ENCODE peak calls at places on chromosomes 2 and 18, in four cellular contexts. Y is astrocyte, Q is body of pancreas, N is left lung. V is an unnamed sample.
A peak's percentile ranks its signal among the peaks of the same experiment; 100 is the strongest.

GRCh38 chr2:222424729-222425671 is 657 bp downstream of the SGPP2 start:
- DNase-seq in Y (no peak), Q (peak; percentile 20), N (peak; percentile 85), V (no peak)

GRCh38 chr2:37827911-37828411 is 97.1 kb upstream of the RMDN2 start:
- DNase-seq in Y (peak; percentile 87), Q (no peak), N (no peak), V (peak; percentile 66)

GRCh38 chr2:58436842-58437241 is 195.7 kb upstream of the FANCL start:
- DNase-seq in Y (peak; percentile 20), Q (no peak), N (no peak), V (no peak)

GRCh38 chr2:134207589-134208209 is 46.2 kb upstream of the MGAT5 start:
- DNase-seq in Y (no peak), Q (peak; percentile 62), N (peak; percentile 81), V (no peak)

GRCh38 chr2:230582851-230583283 is 129.8 kb upstream of the CAB39 start:
- DNase-seq in Y (peak; percentile 61), Q (no peak), N (no peak), V (no peak)

GRCh38 chr2:80141007-80141726 is 163.4 kb downstream of the LRRTM1 start:
- DNase-seq in Y (no peak), Q (no peak), N (no peak), V (no peak)

GRCh38 chr2:12928706-12929291 is 212.1 kb downstream of the TRIB2 start:
- DNase-seq in Y (peak; percentile 25), Q (no peak), N (no peak), V (no peak)

GRCh38 chr2:192885569-192886160 is 690.9 kb upstream of the TMEFF2 start:
- DNase-seq in Y (no peak), Q (no peak), N (no peak), V (no peak)

GRCh38 chr18:25364732-25365131 is 12.8 kb upstream of the ZNF521 start:
- DNase-seq in Y (no peak), Q (no peak), N (no peak), V (no peak)

GRCh38 chr2:65545818-65546217 is 113.4 kb upstream of the SPRED2 start:
- DNase-seq in Y (peak; percentile 37), Q (no peak), N (no peak), V (no peak)

GRCh38 chr2:189631849-189632248 is 29.4 kb upstream of the ASNSD1 start:
- DNase-seq in Y (no peak), Q (no peak), N (no peak), V (no peak)

GRCh38 chr2:200340527-200341224 is 34.2 kb downstream of the SPATS2L start:
- DNase-seq in Y (peak; percentile 70), Q (no peak), N (no peak), V (no peak)

GRCh38 chr18:10453261-10453884 is 1.1 kb upstream of the APCDD1 start:
- DNase-seq in Y (no peak), Q (no peak), N (no peak), V (no peak)

GRCh38 chr2:101251844-101252407 is 760 bp upstream of the CNOT11 start:
- DNase-seq in Y (no peak), Q (peak; percentile 76), N (no peak), V (no peak)

GRCh38 chr2:10924441-10924840 is 12.7 kb downstream of the KCNF1 start:
- DNase-seq in Y (no peak), Q (no peak), N (no peak), V (no peak)

GRCh38 chr18:3594760-3595241 is 144.8 kb downstream of the TGIF1 start:
- DNase-seq in Y (peak; percentile 65), Q (no peak), N (no peak), V (no peak)

GRCh38 chr2:70647873-70648481 is 94.4 kb upstream of the TGFA start:
- DNase-seq in Y (peak; percentile 12), Q (peak; percentile 67), N (no peak), V (peak; percentile 11)

GRCh38 chr2:215364157-215365155 is 52.6 kb downstream of the ATIC start:
- DNase-seq in Y (no peak), Q (no peak), N (no peak), V (no peak)

GRCh38 chr2:47249427-47249826 is 94.3 kb upstream of the STPG4 start:
- DNase-seq in Y (no peak), Q (no peak), N (no peak), V (no peak)

GRCh38 chr18:58590827-58591226 is 38.1 kb downstream of the ALPK2 start:
- DNase-seq in Y (no peak), Q (no peak), N (no peak), V (no peak)

GRCh38 chr2:222358876-222359275 is 60.1 kb upstream of the PAX3 start:
- DNase-seq in Y (peak; percentile 31), Q (no peak), N (no peak), V (no peak)

GRCh38 chr2:75556679-75557366 is 3.9 kb downstream of the EVA1A start:
- DNase-seq in Y (peak; percentile 35), Q (peak; percentile 41), N (no peak), V (no peak)

GRCh38 chr18:10404148-10404547 is 50.3 kb upstream of the APCDD1 start:
- DNase-seq in Y (no peak), Q (no peak), N (no peak), V (no peak)

GRCh38 chr2:99348173-99348572 is 11.0 kb downstream of the EIF5B start:
- DNase-seq in Y (no peak), Q (no peak), N (no peak), V (no peak)

GRCh38 chr2:88815243-88816096 is 124.0 kb downstream of the RPIA start:
- DNase-seq in Y (no peak), Q (no peak), N (no peak), V (no peak)

GRCh38 chr2:68857855-68858456 is 13.2 kb downstream of the BMP10 start:
- DNase-seq in Y (no peak), Q (no peak), N (no peak), V (no peak)

GRCh38 chr2:11904029-11904428 is 157.6 kb downstream of the LPIN1 start:
- DNase-seq in Y (no peak), Q (no peak), N (no peak), V (no peak)

GRCh38 chr2:212284166-212284565 is 254.4 kb downstream of the ERBB4 start:
- DNase-seq in Y (no peak), Q (no peak), N (no peak), V (no peak)

GRCh38 chr18:4636957-4637356 is 181.8 kb upstream of the DLGAP1 start:
- DNase-seq in Y (no peak), Q (no peak), N (no peak), V (no peak)

GRCh38 chr2:73197579-73197978 is 4.8 kb upstream of the NOTO start:
- DNase-seq in Y (no peak), Q (no peak), N (no peak), V (no peak)
- H3K27me3 ChIP-seq in Y (peaks cover 40% of the 10 kb centered on the region), Q (no peaks in the 10 kb centered on the region), N (peaks cover 65% of the 10 kb centered on the region), V (peaks cover 37% of the 10 kb centered on the region)

GRCh38 chr2:1942836-1943360 is 198.6 kb upstream of the PXDN start:
- DNase-seq in Y (no peak), Q (no peak), N (no peak), V (no peak)

GRCh38 chr2:1944986-1945385 is 200.7 kb upstream of the PXDN start:
- DNase-seq in Y (no peak), Q (no peak), N (no peak), V (no peak)

GRCh38 chr2:1945837-1946236 is 201.5 kb upstream of the PXDN start:
- DNase-seq in Y (no peak), Q (no peak), N (no peak), V (no peak)

GRCh38 chr2:1950474-1950873 is 206.2 kb upstream of the PXDN start:
- DNase-seq in Y (no peak), Q (no peak), N (no peak), V (no peak)

DNA sequence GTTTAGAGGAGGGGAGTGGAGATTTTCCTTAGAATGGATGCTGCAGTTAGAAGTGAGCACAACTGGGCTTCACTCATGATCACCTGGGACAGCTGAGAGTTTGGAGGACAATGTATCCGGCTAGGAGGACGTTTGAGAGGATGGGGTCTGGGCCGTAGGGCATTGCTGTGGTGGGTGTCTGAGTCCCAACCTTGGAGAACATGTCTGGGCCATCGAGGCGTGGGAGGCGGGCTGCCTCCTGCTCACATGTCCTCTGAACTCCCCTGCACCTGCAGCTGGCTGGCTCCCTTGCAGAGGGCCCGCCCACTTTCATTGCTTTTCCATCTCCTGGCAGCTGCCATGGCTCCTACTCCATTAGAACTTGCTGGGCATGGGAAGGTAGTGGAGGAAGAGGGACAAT is 203.0 kb upstream of the PXDN start:
- DNase-seq in Y (no peak), Q (no peak), N (no peak), V (no peak)
- H3K27me3 ChIP-seq in Y (no peaks in the 10 kb centered on the region), Q (no peaks in the 10 kb centered on the region), N (peaks cover 9% of the 10 kb centered on the region), V (no peaks in the 10 kb centered on the region)

GRCh38 chr2:97983134-97983533 is 12.6 kb downstream of the TMEM131 start:
- DNase-seq in Y (no peak), Q (no peak), N (no peak), V (no peak)

GRCh38 chr2:97982621-97983020 is 13.1 kb downstream of the TMEM131 start:
- DNase-seq in Y (no peak), Q (no peak), N (no peak), V (no peak)

GRCh38 chr2:97974471-97974870 is 21.3 kb downstream of the TMEM131 start:
- DNase-seq in Y (no peak), Q (no peak), N (no peak), V (no peak)

GRCh38 chr2:97983698-97984097 is 12.1 kb downstream of the TMEM131 start:
- DNase-seq in Y (no peak), Q (no peak), N (no peak), V (no peak)

GRCh38 chr2:97979894-97980293 is 15.9 kb downstream of the TMEM131 start:
- DNase-seq in Y (no peak), Q (no peak), N (no peak), V (no peak)
- H3K27me3 ChIP-seq in Y (no peaks in the 10 kb centered on the region), Q (no peaks in the 10 kb centered on the region), N (no peaks in the 10 kb centered on the region), V (no peaks in the 10 kb centered on the region)

DNA sequence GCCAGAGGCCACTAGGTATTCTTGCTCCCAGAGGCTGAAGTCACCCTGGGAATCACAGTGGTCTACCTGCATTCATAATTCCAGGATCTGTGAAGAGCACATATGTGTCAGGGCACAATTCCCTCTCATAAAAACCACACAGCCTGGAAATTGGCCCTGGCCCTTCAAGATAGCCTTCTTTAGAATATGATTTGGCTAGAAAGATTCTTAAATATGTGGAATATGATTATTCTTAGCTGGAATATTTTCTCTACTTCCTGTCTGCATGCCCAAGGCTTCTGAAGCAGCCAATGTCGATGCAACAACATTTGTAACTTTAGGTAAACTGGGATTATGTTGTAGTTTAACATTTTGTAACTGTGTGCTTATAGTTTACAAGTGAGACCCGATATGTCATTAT is 24.2 kb downstream of the ICOS start:
- DNase-seq in Y (peak; percentile 8), Q (no peak), N (no peak), V (no peak)
- H3K27me3 ChIP-seq in Y (no peaks in the 10 kb centered on the region), Q (no peaks in the 10 kb centered on the region), N (no peaks in the 10 kb centered on the region), V (peaks cover 9% of the 10 kb centered on the region)

GRCh38 chr2:62370304-62371250 is 135.4 kb downstream of the TMEM17 start:
- DNase-seq in Y (no peak), Q (no peak), N (no peak), V (no peak)
- H3K27me3 ChIP-seq in Y (no peaks in the 10 kb centered on the region), Q (no peaks in the 10 kb centered on the region), N (no peaks in the 10 kb centered on the region), V (peaks cover 2% of the 10 kb centered on the region)

GRCh38 chr2:236169151-236169721 is 1.1 kb upstream of the GBX2 start:
- DNase-seq in Y (no peak), Q (no peak), N (no peak), V (no peak)

GRCh38 chr2:236167297-236168109 is 683 bp downstream of the GBX2 start:
- DNase-seq in Y (peak; percentile 44), Q (no peak), N (no peak), V (no peak)

GRCh38 chr2:236169741-236170654 is 1.8 kb upstream of the GBX2 start:
- DNase-seq in Y (no peak), Q (no peak), N (no peak), V (no peak)

GRCh38 chr2:236166781-236167296 is 1.3 kb downstream of the GBX2 start:
- DNase-seq in Y (no peak), Q (no peak), N (no peak), V (no peak)

GRCh38 chr2:236168110-236169067 is at the start of gene GBX2:
- DNase-seq in Y (peak; percentile 42), Q (no peak), N (no peak), V (no peak)
- H3K27me3 ChIP-seq in Y (peaks cover 71% of the 10 kb centered on the region), Q (peaks cover 12% of the 10 kb centered on the region), N (peaks cover 100% of the 10 kb centered on the region), V (peaks cover 91% of the 10 kb centered on the region)

V was measured in AG04450.